ENCODE peak calls at places on chromosomes 1 and 21, in eight cellular contexts. One of them, this sample, is unnamed.

GRCh38 chr1:210650403-210650802 is 321.7 kb downstream of the HHAT start:
- DNase-seq in psoas muscle: no peak
- DNase-seq in lower lobe of right lung: no peak
- DNase-seq in astrocyte: no peak
- DNase-seq in sigmoid colon: no peak
- DNase-seq in body of pancreas: no peak
- DNase-seq in left ventricle myocardium inferior: no peak
- DNase-seq in HL-60: no peak
- DNase-seq in this sample: no peak

GRCh38 chr1:186511761-186512637 is 51.1 kb upstream of the PDC start:
- DNase-seq in psoas muscle: no peak
- DNase-seq in lower lobe of right lung: peak
- DNase-seq in astrocyte: no peak
- DNase-seq in sigmoid colon: no peak
- DNase-seq in body of pancreas: no peak
- DNase-seq in left ventricle myocardium inferior: no peak
- DNase-seq in HL-60: no peak
- DNase-seq in this sample: no peak

GRCh38 chr1:51329443-51330325 is 678 bp downstream of the TTC39A start:
- DNase-seq in psoas muscle: no peak
- DNase-seq in lower lobe of right lung: peak
- DNase-seq in astrocyte: no peak
- DNase-seq in sigmoid colon: peak
- DNase-seq in body of pancreas: peak
- DNase-seq in left ventricle myocardium inferior: peak
- DNase-seq in HL-60: no peak
- DNase-seq in this sample: peak

GRCh38 chr1:40769815-40770214 is 13.8 kb upstream of the KCNQ4 start:
- DNase-seq in psoas muscle: no peak
- DNase-seq in lower lobe of right lung: no peak
- DNase-seq in astrocyte: no peak
- DNase-seq in sigmoid colon: peak
- DNase-seq in body of pancreas: no peak
- DNase-seq in left ventricle myocardium inferior: no peak
- DNase-seq in HL-60: no peak
- DNase-seq in this sample: no peak

GRCh38 chr1:116915182-116915611 is 5.5 kb downstream of the PTGFRN start:
- DNase-seq in psoas muscle: no peak
- DNase-seq in lower lobe of right lung: no peak
- DNase-seq in astrocyte: peak
- DNase-seq in sigmoid colon: peak
- DNase-seq in body of pancreas: peak
- DNase-seq in left ventricle myocardium inferior: peak
- DNase-seq in HL-60: no peak
- DNase-seq in this sample: no peak

GRCh38 chr21:25999935-26000582 is 170.5 kb downstream of the APP start:
- DNase-seq in psoas muscle: peak
- DNase-seq in lower lobe of right lung: no peak
- DNase-seq in astrocyte: no peak
- DNase-seq in sigmoid colon: no peak
- DNase-seq in body of pancreas: no peak
- DNase-seq in left ventricle myocardium inferior: no peak
- DNase-seq in HL-60: no peak
- DNase-seq in this sample: no peak

GRCh38 chr1:152348447-152348846 is 11.4 kb downstream of the FLG2 start:
- DNase-seq in psoas muscle: no peak
- DNase-seq in lower lobe of right lung: no peak
- DNase-seq in astrocyte: no peak
- DNase-seq in sigmoid colon: no peak
- DNase-seq in body of pancreas: no peak
- DNase-seq in left ventricle myocardium inferior: no peak
- DNase-seq in HL-60: no peak
- DNase-seq in this sample: no peak

GRCh38 chr1:152001631-152002584 is 8.2 kb upstream of the S100A10 start:
- DNase-seq in psoas muscle: peak
- DNase-seq in lower lobe of right lung: peak
- DNase-seq in astrocyte: peak
- DNase-seq in sigmoid colon: peak
- DNase-seq in body of pancreas: peak
- DNase-seq in left ventricle myocardium inferior: peak
- DNase-seq in HL-60: no peak
- DNase-seq in this sample: peak

GRCh38 chr1:8412183-8412831 is 94.4 kb downstream of the SLC45A1 start:
- DNase-seq in psoas muscle: no peak
- DNase-seq in lower lobe of right lung: no peak
- DNase-seq in astrocyte: peak
- DNase-seq in sigmoid colon: peak
- DNase-seq in body of pancreas: peak
- DNase-seq in left ventricle myocardium inferior: no peak
- DNase-seq in HL-60: no peak
- DNase-seq in this sample: peak

GRCh38 chr1:175204285-175204684 is 11.7 kb upstream of the KIAA0040 start:
- DNase-seq in psoas muscle: no peak
- DNase-seq in lower lobe of right lung: no peak
- DNase-seq in astrocyte: no peak
- DNase-seq in sigmoid colon: no peak
- DNase-seq in body of pancreas: no peak
- DNase-seq in left ventricle myocardium inferior: no peak
- DNase-seq in HL-60: no peak
- DNase-seq in this sample: peak

GRCh38 chr1:97084566-97084965 is 363.0 kb downstream of the PTBP2 start:
- DNase-seq in psoas muscle: no peak
- DNase-seq in lower lobe of right lung: no peak
- DNase-seq in astrocyte: peak
- DNase-seq in sigmoid colon: no peak
- DNase-seq in body of pancreas: no peak
- DNase-seq in left ventricle myocardium inferior: no peak
- DNase-seq in HL-60: no peak
- DNase-seq in this sample: no peak

GRCh38 chr1:205488074-205488723 is 16.3 kb upstream of the CDK18 start:
- DNase-seq in psoas muscle: no peak
- DNase-seq in lower lobe of right lung: no peak
- DNase-seq in astrocyte: peak
- DNase-seq in sigmoid colon: peak
- DNase-seq in body of pancreas: peak
- DNase-seq in left ventricle myocardium inferior: no peak
- DNase-seq in HL-60: no peak
- DNase-seq in this sample: peak

GRCh38 chr1:185420588-185421081 is 103.6 kb upstream of the IVNS1ABP start:
- DNase-seq in psoas muscle: no peak
- DNase-seq in lower lobe of right lung: peak
- DNase-seq in astrocyte: no peak
- DNase-seq in sigmoid colon: no peak
- DNase-seq in body of pancreas: no peak
- DNase-seq in left ventricle myocardium inferior: no peak
- DNase-seq in HL-60: peak
- DNase-seq in this sample: no peak

GRCh38 chr1:238438296-238439275 is 547.9 kb upstream of the ZP4 start:
- DNase-seq in psoas muscle: no peak
- DNase-seq in lower lobe of right lung: no peak
- DNase-seq in astrocyte: no peak
- DNase-seq in sigmoid colon: no peak
- DNase-seq in body of pancreas: no peak
- DNase-seq in left ventricle myocardium inferior: no peak
- DNase-seq in HL-60: no peak
- DNase-seq in this sample: no peak

GRCh38 chr1:154716012-154716411 is 108.0 kb upstream of the ADAR start:
- DNase-seq in psoas muscle: no peak
- DNase-seq in lower lobe of right lung: no peak
- DNase-seq in astrocyte: no peak
- DNase-seq in sigmoid colon: no peak
- DNase-seq in body of pancreas: no peak
- DNase-seq in left ventricle myocardium inferior: no peak
- DNase-seq in HL-60: no peak
- DNase-seq in this sample: no peak

GRCh38 chr21:45408811-45409261 is 3.9 kb downstream of the COL18A1 start:
- DNase-seq in psoas muscle: peak
- DNase-seq in lower lobe of right lung: peak
- DNase-seq in astrocyte: no peak
- DNase-seq in sigmoid colon: peak
- DNase-seq in body of pancreas: peak
- DNase-seq in left ventricle myocardium inferior: peak
- DNase-seq in HL-60: no peak
- DNase-seq in this sample: peak

GRCh38 chr21:41752231-41752681 is 14.6 kb downstream of the RIPK4 start:
- DNase-seq in psoas muscle: no peak
- DNase-seq in lower lobe of right lung: no peak
- DNase-seq in astrocyte: peak
- DNase-seq in sigmoid colon: no peak
- DNase-seq in body of pancreas: no peak
- DNase-seq in left ventricle myocardium inferior: no peak
- DNase-seq in HL-60: no peak
- DNase-seq in this sample: no peak

GRCh38 chr21:35649186-35649585 is 411.1 kb downstream of the SETD4 start:
- DNase-seq in psoas muscle: no peak
- DNase-seq in lower lobe of right lung: no peak
- DNase-seq in astrocyte: peak
- DNase-seq in sigmoid colon: no peak
- DNase-seq in body of pancreas: no peak
- DNase-seq in left ventricle myocardium inferior: no peak
- DNase-seq in HL-60: no peak
- DNase-seq in this sample: no peak

GRCh38 chr1:95023399-95024050 is 49.2 kb downstream of the ALG14 start:
- DNase-seq in psoas muscle: no peak
- DNase-seq in lower lobe of right lung: no peak
- DNase-seq in astrocyte: peak
- DNase-seq in sigmoid colon: no peak
- DNase-seq in body of pancreas: no peak
- DNase-seq in left ventricle myocardium inferior: no peak
- DNase-seq in HL-60: no peak
- DNase-seq in this sample: no peak

GRCh38 chr1:29258189-29258973 is 22.1 kb downstream of the PTPRU start:
- DNase-seq in psoas muscle: no peak
- DNase-seq in lower lobe of right lung: no peak
- DNase-seq in astrocyte: no peak
- DNase-seq in sigmoid colon: peak
- DNase-seq in body of pancreas: no peak
- DNase-seq in left ventricle myocardium inferior: no peak
- DNase-seq in HL-60: no peak
- DNase-seq in this sample: no peak

GRCh38 chr1:29256979-29257804 is 20.9 kb downstream of the PTPRU start:
- DNase-seq in psoas muscle: no peak
- DNase-seq in lower lobe of right lung: no peak
- DNase-seq in astrocyte: peak
- DNase-seq in sigmoid colon: peak
- DNase-seq in body of pancreas: peak
- DNase-seq in left ventricle myocardium inferior: no peak
- DNase-seq in HL-60: no peak
- DNase-seq in this sample: peak

GRCh38 chr1:29259802-29260441 is 23.6 kb downstream of the PTPRU start:
- DNase-seq in psoas muscle: peak
- DNase-seq in lower lobe of right lung: peak
- DNase-seq in astrocyte: no peak
- DNase-seq in sigmoid colon: peak
- DNase-seq in body of pancreas: peak
- DNase-seq in left ventricle myocardium inferior: peak
- DNase-seq in HL-60: no peak
- DNase-seq in this sample: peak

GRCh38 chr1:29258974-29259801 is 22.9 kb downstream of the PTPRU start:
- DNase-seq in psoas muscle: no peak
- DNase-seq in lower lobe of right lung: no peak
- DNase-seq in astrocyte: no peak
- DNase-seq in sigmoid colon: peak
- DNase-seq in body of pancreas: no peak
- DNase-seq in left ventricle myocardium inferior: no peak
- DNase-seq in HL-60: no peak
- DNase-seq in this sample: no peak

GRCh38 chr1:29260531-29260930 is 24.2 kb downstream of the PTPRU start:
- DNase-seq in psoas muscle: no peak
- DNase-seq in lower lobe of right lung: peak
- DNase-seq in astrocyte: no peak
- DNase-seq in sigmoid colon: peak
- DNase-seq in body of pancreas: no peak
- DNase-seq in left ventricle myocardium inferior: no peak
- DNase-seq in HL-60: no peak
- DNase-seq in this sample: no peak
- H3K4me3 ChIP-seq in psoas muscle: peak
- H3K4me3 ChIP-seq in lower lobe of right lung: no peak
- H3K4me3 ChIP-seq in astrocyte: peak
- H3K4me3 ChIP-seq in sigmoid colon: peak
- H3K4me3 ChIP-seq in body of pancreas: no peak
- H3K4me3 ChIP-seq in left ventricle myocardium inferior: peak
- H3K4me3 ChIP-seq in HL-60: no peak
- H3K4me3 ChIP-seq in this sample: peak

GRCh38 chr1:61097326-61097725 is 15.0 kb downstream of the NFIA start:
- DNase-seq in psoas muscle: no peak
- DNase-seq in lower lobe of right lung: no peak
- DNase-seq in astrocyte: peak
- DNase-seq in sigmoid colon: no peak
- DNase-seq in body of pancreas: no peak
- DNase-seq in left ventricle myocardium inferior: no peak
- DNase-seq in HL-60: no peak
- DNase-seq in this sample: no peak

GRCh38 chr1:61092643-61093042 is 10.3 kb downstream of the NFIA start:
- DNase-seq in psoas muscle: no peak
- DNase-seq in lower lobe of right lung: no peak
- DNase-seq in astrocyte: no peak
- DNase-seq in sigmoid colon: no peak
- DNase-seq in body of pancreas: no peak
- DNase-seq in left ventricle myocardium inferior: no peak
- DNase-seq in HL-60: no peak
- DNase-seq in this sample: no peak

GRCh38 chr1:61095127-61095812 is 12.9 kb downstream of the NFIA start:
- DNase-seq in psoas muscle: no peak
- DNase-seq in lower lobe of right lung: no peak
- DNase-seq in astrocyte: no peak
- DNase-seq in sigmoid colon: no peak
- DNase-seq in body of pancreas: no peak
- DNase-seq in left ventricle myocardium inferior: no peak
- DNase-seq in HL-60: no peak
- DNase-seq in this sample: no peak

GRCh38 chr1:61093525-61094137 is 11.3 kb downstream of the NFIA start:
- DNase-seq in psoas muscle: no peak
- DNase-seq in lower lobe of right lung: no peak
- DNase-seq in astrocyte: peak
- DNase-seq in sigmoid colon: no peak
- DNase-seq in body of pancreas: no peak
- DNase-seq in left ventricle myocardium inferior: no peak
- DNase-seq in HL-60: no peak
- DNase-seq in this sample: no peak

GRCh38 chr1:61094677-61095076 is 12.3 kb downstream of the NFIA start:
- DNase-seq in psoas muscle: no peak
- DNase-seq in lower lobe of right lung: no peak
- DNase-seq in astrocyte: no peak
- DNase-seq in sigmoid colon: no peak
- DNase-seq in body of pancreas: no peak
- DNase-seq in left ventricle myocardium inferior: no peak
- DNase-seq in HL-60: no peak
- DNase-seq in this sample: no peak
- H3K27ac ChIP-seq in psoas muscle: peak
- H3K27ac ChIP-seq in lower lobe of right lung: no peak
- H3K27ac ChIP-seq in astrocyte: no peak
- H3K27ac ChIP-seq in sigmoid colon: no peak
- H3K27ac ChIP-seq in body of pancreas: no peak
- H3K27ac ChIP-seq in left ventricle myocardium inferior: peak
- H3K27ac ChIP-seq in HL-60: no peak
- H3K27ac ChIP-seq in this sample: no peak

GRCh38 chr1:45552309-45552708 is 1.7 kb downstream of the AKR1A1 start:
- DNase-seq in psoas muscle: no peak
- DNase-seq in lower lobe of right lung: peak
- DNase-seq in astrocyte: no peak
- DNase-seq in sigmoid colon: peak
- DNase-seq in body of pancreas: peak
- DNase-seq in left ventricle myocardium inferior: no peak
- DNase-seq in HL-60: no peak
- DNase-seq in this sample: no peak
- H3K4me3 ChIP-seq in psoas muscle: peak
- H3K4me3 ChIP-seq in lower lobe of right lung: peak
- H3K4me3 ChIP-seq in astrocyte: peak
- H3K4me3 ChIP-seq in sigmoid colon: no peak
- H3K4me3 ChIP-seq in body of pancreas: no peak
- H3K4me3 ChIP-seq in left ventricle myocardium inferior: peak
- H3K4me3 ChIP-seq in HL-60: peak
- H3K4me3 ChIP-seq in this sample: no peak

GRCh38 chr1:64743954-64744491 is 852 bp upstream of the RAVER2 start:
- DNase-seq in psoas muscle: no peak
- DNase-seq in lower lobe of right lung: no peak
- DNase-seq in astrocyte: no peak
- DNase-seq in sigmoid colon: no peak
- DNase-seq in body of pancreas: no peak
- DNase-seq in left ventricle myocardium inferior: no peak
- DNase-seq in HL-60: no peak
- DNase-seq in this sample: peak
- H3K27ac ChIP-seq in psoas muscle: peak
- H3K27ac ChIP-seq in lower lobe of right lung: peak
- H3K27ac ChIP-seq in astrocyte: no peak
- H3K27ac ChIP-seq in sigmoid colon: peak
- H3K27ac ChIP-seq in body of pancreas: peak
- H3K27ac ChIP-seq in left ventricle myocardium inferior: peak
- H3K27ac ChIP-seq in HL-60: peak
- H3K27ac ChIP-seq in this sample: no peak